ENCODE peak calls at places on chromosome 17, in ten cellular contexts. N is uterus, E is A549, U is lower leg skin, L is H1, R is right lobe of liver, K is NB4, G is ovary, S is tibial nerve, B is transverse colon. T is an unnamed sample.

GRCh38 chr17:62625184-62625869 is 2.1 kb upstream of the MRC2 start:
- DNase-seq in L (no peak), R (no peak), S (no peak), K (peak), G (no peak), U (no peak), B (no peak), E (no peak), N (no peak), T (no peak)

GRCh38 chr17:82655038-82655479 is 6.8 kb upstream of the WDR45B start:
- DNase-seq in E (peak), K (peak), G (peak), B (peak), L (no peak), U (no peak), S (no peak), N (no peak), R (peak), T (no peak)

GRCh38 chr17:32452281-32452680 is 8.0 kb downstream of the PSMD11 start:
- DNase-seq in L (no peak), N (no peak), G (no peak), U (no peak), K (no peak), S (no peak), R (no peak), B (no peak), E (no peak), T (no peak)

GRCh38 chr17:55773671-55774070 is 22.8 kb downstream of the PCTP start:
- DNase-seq in L (no peak), B (no peak), E (no peak), N (no peak), R (no peak), U (no peak), S (no peak), K (no peak), G (no peak), T (no peak)

GRCh38 chr17:44972953-44973352 is 4.8 kb upstream of the C1QL1 start:
- DNase-seq in R (no peak), N (no peak), G (no peak), E (peak), S (no peak), B (no peak), U (no peak), L (no peak), K (no peak), T (no peak)

GRCh38 chr17:8002646-8003593 is 505 bp downstream of the GUCY2D start:
- DNase-seq in U (no peak), L (no peak), E (no peak), R (no peak), N (no peak), K (no peak), B (no peak), S (no peak), G (no peak), T (no peak)

GRCh38 chr17:13599168-13599577 is 2.6 kb downstream of the HS3ST3A1 start:
- DNase-seq in S (no peak), K (no peak), B (no peak), E (no peak), N (no peak), G (no peak), R (no peak), U (no peak), L (no peak), T (no peak)

GRCh38 chr17:82215095-82215971 is 2.7 kb upstream of the CCDC57 start:
- DNase-seq in K (peak), E (peak), B (no peak), R (no peak), G (no peak), L (no peak), S (no peak), N (no peak), U (no peak), T (no peak)

GRCh38 chr17:46192211-46192483 is 1.1 kb downstream of the KANSL1 start:
- DNase-seq in L (no peak), B (no peak), G (no peak), U (no peak), S (no peak), K (no peak), N (no peak), E (no peak), R (no peak), T (no peak)

GRCh38 chr17:80035937-80036714 is at the start of gene CCDC40:
- DNase-seq in U (peak), K (peak), B (peak), R (peak), N (peak), L (no peak), S (peak), G (peak), E (peak), T (peak)

GRCh38 chr17:54754560-54754959 is 146.1 kb upstream of the TOM1L1 start:
- DNase-seq in K (peak), R (no peak), N (no peak), B (no peak), E (peak), L (no peak), G (no peak), S (no peak), U (no peak), T (no peak)

GRCh38 chr17:13837417-13837816 is 231.9 kb upstream of the COX10 start:
- DNase-seq in G (no peak), B (no peak), R (no peak), S (no peak), U (no peak), L (no peak), K (no peak), E (no peak), N (no peak), T (no peak)

GRCh38 chr17:77330602-77331081 is 189.9 kb downstream of the SEC14L1 start:
- DNase-seq in L (no peak), G (no peak), U (no peak), S (peak), E (no peak), B (no peak), R (peak), N (no peak), K (no peak), T (no peak)

GRCh38 chr17:82394296-82394695 is 22.7 kb downstream of the UTS2R start:
- DNase-seq in E (no peak), K (no peak), L (no peak), N (no peak), B (no peak), R (no peak), G (no peak), U (no peak), S (no peak), T (no peak)

GRCh38 chr17:73420897-73421296 is 109.1 kb upstream of the CDC42EP4 start:
- DNase-seq in S (no peak), L (no peak), G (no peak), U (no peak), B (no peak), N (no peak), R (no peak), E (peak), K (peak), T (no peak)

GRCh38 chr17:15346196-15346595 is 4.8 kb upstream of the TEKT3 start:
- DNase-seq in B (no peak), L (no peak), U (no peak), G (no peak), R (no peak), K (no peak), E (no peak), S (no peak), N (no peak), T (no peak)

GRCh38 chr17:73255671-73256181 is 6.0 kb downstream of the CPSF4L start:
- DNase-seq in K (peak), S (no peak), N (peak), L (peak), E (peak), U (no peak), B (peak), R (peak), G (peak), T (peak)

DNA sequence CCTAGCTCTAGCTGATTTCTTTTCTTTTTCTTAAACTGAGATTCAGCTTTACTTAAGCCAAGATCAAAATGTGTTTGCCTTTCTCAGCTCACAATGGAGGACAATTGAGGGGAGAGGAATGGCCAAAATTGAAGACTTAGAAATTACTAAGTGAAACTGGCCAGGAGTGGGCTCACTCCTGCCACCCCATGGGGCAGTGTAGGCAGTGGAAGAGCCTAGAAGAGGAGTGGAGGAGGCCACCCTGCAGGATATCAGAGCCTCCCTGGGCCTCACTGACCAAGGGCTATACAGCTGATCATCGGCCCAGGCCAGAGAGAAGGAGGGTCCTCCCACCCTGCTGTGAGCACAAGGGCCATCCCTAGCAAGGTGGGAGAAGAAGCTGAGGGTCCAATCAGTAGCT is 119.8 kb downstream of the CCT6B start:
- DNase-seq in R (no peak), K (peak), U (no peak), L (no peak), N (no peak), E (no peak), G (no peak), S (no peak), B (no peak), T (no peak)
- TF ChIP-seq POLR2A in R (no peak), K (no peak), U (no peak), L (no peak), N (no peak), E (no peak), G (no peak), S (no peak), B (no peak), T (no peak)

GRCh38 chr17:17041018-17041521 is 1.2 kb upstream of the MPRIP start:
- DNase-seq in U (no peak), E (peak), G (peak), B (no peak), K (peak), L (no peak), R (peak), N (no peak), S (no peak), T (no peak)
- TF ChIP-seq POLR2A in U (no peak), E (no peak), G (no peak), B (no peak), K (no peak), L (no peak), R (no peak), N (no peak), S (no peak), T (no peak)

GRCh38 chr17:48047113-48047740 is 932 bp upstream of the NFE2L1 start:
- DNase-seq in K (peak), R (no peak), B (no peak), L (no peak), E (peak), U (no peak), S (no peak), N (no peak), G (no peak), T (no peak)

GRCh38 chr17:48047741-48048320 is 328 bp upstream of the NFE2L1 start:
- DNase-seq in S (peak), L (peak), B (peak), G (peak), N (peak), K (peak), E (peak), U (peak), R (peak), T (peak)

GRCh38 chr17:48051278-48051677 is 3.1 kb downstream of the NFE2L1 start:
- DNase-seq in L (no peak), R (no peak), G (peak), S (no peak), U (no peak), K (no peak), N (peak), E (no peak), B (no peak), T (peak)

GRCh38 chr17:48046296-48046695 is 1.9 kb upstream of the NFE2L1 start:
- DNase-seq in U (no peak), N (no peak), E (no peak), S (no peak), G (no peak), K (no peak), R (no peak), B (no peak), L (no peak), T (no peak)

GRCh38 chr17:48048321-48049140 is at the start of gene NFE2L1:
- DNase-seq in K (peak), G (peak), B (peak), S (peak), E (peak), N (peak), R (peak), L (peak), U (peak), T (peak)
- TF ChIP-seq POLR2A in K (peak), G (peak), B (peak), S (peak), E (peak), N (peak), R (peak), L (peak), U (no peak), T (peak)

DNA sequence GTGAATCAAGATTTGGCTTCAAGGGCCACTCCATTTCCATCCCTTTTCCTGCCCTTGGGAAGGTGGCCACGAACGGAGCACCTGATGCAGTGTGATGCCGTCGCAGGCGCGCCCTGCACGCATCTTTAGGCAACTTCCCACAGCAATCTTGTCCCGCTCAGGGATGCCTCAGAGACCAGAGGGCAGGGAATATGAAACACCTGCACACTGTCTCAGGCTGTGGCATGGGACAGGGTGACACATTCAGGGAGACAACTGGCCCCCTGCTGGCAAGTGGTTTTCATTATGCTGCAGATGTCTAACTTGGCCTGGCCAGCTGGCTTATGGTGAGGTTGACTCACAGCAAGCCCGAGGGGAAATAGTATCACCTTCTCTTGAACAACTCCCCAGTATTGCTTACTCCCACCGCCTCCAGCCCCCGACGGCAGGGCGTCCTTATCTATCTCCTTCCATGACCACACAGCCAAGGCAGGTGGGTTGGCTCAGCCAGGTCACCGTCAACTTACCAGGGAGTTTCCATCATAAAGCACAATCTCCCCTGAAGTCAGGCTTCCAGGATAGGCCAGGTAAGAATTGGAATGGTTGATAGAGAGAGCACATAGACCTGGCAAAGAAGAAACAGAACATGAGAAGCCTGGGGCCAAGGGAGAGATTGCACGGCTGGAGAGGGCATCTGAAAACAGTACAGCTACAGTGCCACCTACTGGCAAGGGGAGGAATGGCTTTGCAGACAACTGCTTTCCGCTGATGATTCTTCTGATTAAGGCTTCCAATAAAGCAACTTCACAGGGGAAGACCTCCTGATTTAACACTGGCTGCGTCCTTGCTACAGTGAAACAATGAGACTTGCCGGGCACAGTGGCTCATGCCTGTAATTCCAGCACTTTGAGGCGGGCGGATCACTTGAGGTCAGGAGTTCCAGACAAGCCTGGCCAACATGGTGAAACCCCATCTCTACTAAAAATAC is 21.1 kb downstream of the WIPI1 start:
- DNase-seq in S (peak), N (peak), E (peak), K (peak), B (peak), R (peak), U (peak), G (peak), L (no peak), T (peak)
- TF ChIP-seq POLR2A in S (no peak), N (no peak), E (no peak), K (no peak), B (no peak), R (no peak), U (no peak), G (no peak), L (no peak), T (no peak)

GRCh38 chr17:27332485-27333409 is 38.8 kb downstream of the WSB1 start:
- DNase-seq in N (peak), B (peak), R (peak), E (peak), S (peak), K (peak), U (peak), G (peak), L (peak), T (peak)
- TF ChIP-seq POLR2A in N (peak), B (no peak), R (peak), E (peak), S (peak), K (peak), U (no peak), G (peak), L (peak), T (peak)

DNA sequence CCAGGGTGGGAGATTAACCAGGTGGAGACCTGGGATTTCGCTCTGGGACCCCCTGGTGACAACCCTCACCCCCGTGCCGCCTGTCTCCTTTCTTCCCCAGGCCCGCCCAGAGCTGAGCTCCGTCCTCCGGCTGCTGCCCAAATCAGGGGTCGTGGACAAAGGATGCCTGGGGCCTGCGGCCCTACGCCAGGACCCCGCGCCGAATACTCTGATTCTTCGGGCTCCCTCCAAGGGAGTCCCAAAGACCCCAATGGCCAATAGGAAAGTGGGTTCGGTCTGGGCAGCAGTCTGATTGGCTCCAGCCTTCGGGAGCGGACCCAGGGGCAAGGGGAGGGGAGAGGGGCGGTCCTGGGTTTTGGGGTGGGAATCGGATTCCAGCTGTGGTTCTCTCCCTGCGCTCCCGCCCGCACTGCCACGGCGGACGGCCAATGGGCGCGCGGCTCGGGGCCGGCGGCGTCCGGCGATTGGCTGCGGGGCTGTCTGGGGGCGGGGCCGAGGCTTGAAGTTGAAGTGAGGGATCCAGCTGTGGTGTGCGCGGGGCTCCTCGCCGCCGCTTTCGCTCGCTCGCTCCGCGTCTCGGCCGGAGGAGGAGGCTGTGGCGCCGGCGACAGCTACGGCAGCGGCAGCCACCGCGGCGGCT is at the start of gene CACNA1G:
- DNase-seq in L (peak), E (peak), K (peak), B (peak), G (peak), U (peak), S (peak), N (peak), R (peak), T (peak)
- TF ChIP-seq POLR2A in L (peak), E (peak), K (no peak), B (no peak), G (peak), U (no peak), S (peak), N (peak), R (no peak), T (peak)

DNA sequence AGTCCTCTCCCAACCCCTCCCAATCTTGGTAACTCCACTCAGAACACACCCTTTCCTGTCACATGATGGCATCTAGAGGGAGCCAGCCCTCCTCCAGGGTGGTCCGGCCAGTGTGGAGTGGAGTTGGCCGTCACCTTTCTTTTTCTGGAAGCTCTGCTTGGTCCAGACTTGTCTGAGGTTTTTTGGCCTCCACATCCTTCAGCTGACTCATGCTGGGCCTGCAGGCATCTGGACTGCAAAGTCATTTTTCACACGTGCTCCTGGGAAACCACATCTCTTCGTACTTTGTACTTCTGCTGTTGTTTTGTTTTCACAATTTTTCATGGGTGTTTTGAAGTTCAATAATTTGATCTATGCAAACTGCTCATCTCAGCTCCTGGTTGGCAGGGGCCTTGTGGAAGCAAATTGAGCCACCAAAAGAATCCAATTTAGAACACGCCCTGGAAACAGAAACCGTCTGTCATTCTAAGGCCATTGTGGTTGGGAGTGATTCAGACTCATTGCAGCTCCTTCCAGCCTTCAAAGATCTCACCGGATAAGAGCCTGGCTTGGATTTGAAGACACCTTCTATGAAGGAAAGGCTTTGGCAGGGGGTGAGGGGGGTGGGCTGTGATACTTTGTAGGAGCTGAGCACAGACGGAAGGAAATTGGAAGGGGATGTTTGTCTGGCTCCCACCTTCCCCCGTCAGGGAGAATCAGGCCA is 42.4 kb upstream of the NF1 start:
- DNase-seq in U (peak), G (no peak), R (no peak), S (no peak), K (peak), L (no peak), E (peak), B (no peak), N (peak), T (peak)
- TF ChIP-seq POLR2A in U (no peak), G (no peak), R (no peak), S (no peak), K (no peak), L (no peak), E (no peak), B (no peak), N (no peak), T (no peak)

T was measured in thyroid gland.